ENCODE peak calls at places on chromosome 15, in six cellular contexts. One of them, this sample, is unnamed.

GRCh38 chr15:74540135-74540760 is 772 bp upstream of the ARID3B start:
- DNase-seq in H9: no peak
- DNase-seq in mesenchymal stem cell: peak; percentile 71
- DNase-seq in H1: no peak
- DNase-seq in IMR-90: peak; percentile 60
- DNase-seq in mesendoderm: peak; percentile 41
- DNase-seq in this sample: no peak

GRCh38 chr15:71715914-71716313 is 94.4 kb upstream of the NR2E3 start:
- DNase-seq in H9: no peak
- DNase-seq in mesenchymal stem cell: no peak
- DNase-seq in H1: no peak
- DNase-seq in IMR-90: no peak
- DNase-seq in mesendoderm: no peak
- DNase-seq in this sample: no peak

GRCh38 chr15:55246567-55246966 is 43.0 kb downstream of the RAB27A start:
- DNase-seq in H9: no peak
- DNase-seq in mesenchymal stem cell: no peak
- DNase-seq in H1: no peak
- DNase-seq in IMR-90: no peak
- DNase-seq in mesendoderm: no peak
- DNase-seq in this sample: no peak

GRCh38 chr15:69757186-69757585 is 304.6 kb downstream of the RPLP1 start:
- DNase-seq in H9: no peak
- DNase-seq in mesenchymal stem cell: no peak
- DNase-seq in H1: no peak
- DNase-seq in IMR-90: peak; percentile 21
- DNase-seq in mesendoderm: no peak
- DNase-seq in this sample: no peak

GRCh38 chr15:31279221-31280036 is 47.2 kb upstream of the KLF13 start:
- DNase-seq in H9: no peak
- DNase-seq in mesenchymal stem cell: no peak
- DNase-seq in H1: peak; percentile 38
- DNase-seq in IMR-90: no peak
- DNase-seq in mesendoderm: no peak
- DNase-seq in this sample: no peak

GRCh38 chr15:95626501-95627361 is 703.8 kb upstream of the NR2F2 start:
- DNase-seq in H9: peak; percentile 29
- DNase-seq in mesenchymal stem cell: no peak
- DNase-seq in H1: no peak
- DNase-seq in IMR-90: peak; percentile 20
- DNase-seq in mesendoderm: peak; percentile 39
- DNase-seq in this sample: peak; percentile 40

GRCh38 chr15:88744548-88745020 is 58.7 kb upstream of the ACAN start:
- DNase-seq in H9: no peak
- DNase-seq in mesenchymal stem cell: peak; percentile 6
- DNase-seq in H1: no peak
- DNase-seq in IMR-90: no peak
- DNase-seq in mesendoderm: peak; percentile 61
- DNase-seq in this sample: peak; percentile 27

GRCh38 chr15:84921121-84921520 is 36.7 kb downstream of the SLC28A1 start:
- DNase-seq in H9: no peak
- DNase-seq in mesenchymal stem cell: no peak
- DNase-seq in H1: no peak
- DNase-seq in IMR-90: peak; percentile 9
- DNase-seq in mesendoderm: no peak
- DNase-seq in this sample: no peak

GRCh38 chr15:43246261-43246764 is 20.4 kb downstream of the TGM5 start:
- DNase-seq in H9: no peak
- DNase-seq in mesenchymal stem cell: no peak
- DNase-seq in H1: no peak
- DNase-seq in IMR-90: no peak
- DNase-seq in mesendoderm: no peak
- DNase-seq in this sample: no peak

GRCh38 chr15:65766422-65767263 is 25.4 kb downstream of the DENND4A start:
- DNase-seq in H9: no peak
- DNase-seq in mesenchymal stem cell: peak; percentile 81
- DNase-seq in H1: no peak
- DNase-seq in IMR-90: peak; percentile 80
- DNase-seq in mesendoderm: no peak
- DNase-seq in this sample: no peak

GRCh38 chr15:29364429-29365078 is 94.9 kb upstream of the NSMCE3 start:
- DNase-seq in H9: peak; percentile 44
- DNase-seq in mesenchymal stem cell: peak; percentile 33
- DNase-seq in H1: no peak
- DNase-seq in IMR-90: peak; percentile 86
- DNase-seq in mesendoderm: peak; percentile 30
- DNase-seq in this sample: no peak

GRCh38 chr15:77631790-77632551 is 741 bp downstream of the LINGO1 start:
- DNase-seq in H9: peak; percentile 68
- DNase-seq in mesenchymal stem cell: no peak
- DNase-seq in H1: peak; percentile 77
- DNase-seq in IMR-90: no peak
- DNase-seq in mesendoderm: peak; percentile 62
- DNase-seq in this sample: no peak

GRCh38 chr15:98671060-98672008 is 23.0 kb downstream of the IGF1R start:
- DNase-seq in H9: peak; percentile 66
- DNase-seq in mesenchymal stem cell: peak; percentile 81
- DNase-seq in H1: no peak
- DNase-seq in IMR-90: peak; percentile 69
- DNase-seq in mesendoderm: peak; percentile 96
- DNase-seq in this sample: no peak

GRCh38 chr15:91947370-91947769 is 93.9 kb downstream of the SLCO3A1 start:
- DNase-seq in H9: no peak
- DNase-seq in mesenchymal stem cell: no peak
- DNase-seq in H1: no peak
- DNase-seq in IMR-90: no peak
- DNase-seq in mesendoderm: peak; percentile 45
- DNase-seq in this sample: no peak

GRCh38 chr15:60328852-60329443 is 68.8 kb downstream of the ANXA2 start:
- DNase-seq in H9: no peak
- DNase-seq in mesenchymal stem cell: no peak
- DNase-seq in H1: no peak
- DNase-seq in IMR-90: peak; percentile 37
- DNase-seq in mesendoderm: no peak
- DNase-seq in this sample: no peak

GRCh38 chr15:64354683-64355558 is 1.1 kb downstream of the CSNK1G1 start:
- DNase-seq in H9: no peak
- DNase-seq in mesenchymal stem cell: no peak
- DNase-seq in H1: no peak
- DNase-seq in IMR-90: no peak
- DNase-seq in mesendoderm: peak; percentile 3
- DNase-seq in this sample: peak; percentile 8

GRCh38 chr15:85706779-85707518 is 87.8 kb downstream of the KLHL25 start:
- DNase-seq in H9: no peak
- DNase-seq in mesenchymal stem cell: peak; percentile 89
- DNase-seq in H1: no peak
- DNase-seq in IMR-90: peak; percentile 36
- DNase-seq in mesendoderm: peak; percentile 49
- DNase-seq in this sample: no peak

GRCh38 chr15:65512807-65513416 is 4.6 kb downstream of the DPP8 start:
- DNase-seq in H9: no peak
- DNase-seq in mesenchymal stem cell: no peak
- DNase-seq in H1: no peak
- DNase-seq in IMR-90: no peak
- DNase-seq in mesendoderm: no peak
- DNase-seq in this sample: no peak

GRCh38 chr15:75902129-75902557 is 1.5 kb upstream of the FBXO22 start:
- DNase-seq in H9: peak; percentile 90
- DNase-seq in mesenchymal stem cell: peak; percentile 87
- DNase-seq in H1: no peak
- DNase-seq in IMR-90: no peak
- DNase-seq in mesendoderm: peak; percentile 98
- DNase-seq in this sample: peak; percentile 11

GRCh38 chr15:87739866-87740265 is 516.7 kb downstream of the NTRK3 start:
- DNase-seq in H9: no peak
- DNase-seq in mesenchymal stem cell: no peak
- DNase-seq in H1: no peak
- DNase-seq in IMR-90: peak; percentile 27
- DNase-seq in mesendoderm: no peak
- DNase-seq in this sample: no peak

GRCh38 chr15:48096355-48096786 is 24.4 kb upstream of the SLC24A5 start:
- DNase-seq in H9: no peak
- DNase-seq in mesenchymal stem cell: no peak
- DNase-seq in H1: no peak
- DNase-seq in IMR-90: no peak
- DNase-seq in mesendoderm: no peak
- DNase-seq in this sample: no peak

GRCh38 chr15:71171195-71171594 is 55.9 kb downstream of the THSD4 start:
- DNase-seq in H9: no peak
- DNase-seq in mesenchymal stem cell: no peak
- DNase-seq in H1: no peak
- DNase-seq in IMR-90: no peak
- DNase-seq in mesendoderm: no peak
- DNase-seq in this sample: no peak

GRCh38 chr15:81466741-81467140 is 92.7 kb upstream of the TMC3 start:
- DNase-seq in H9: no peak
- DNase-seq in mesenchymal stem cell: no peak
- DNase-seq in H1: no peak
- DNase-seq in IMR-90: no peak
- DNase-seq in mesendoderm: no peak
- DNase-seq in this sample: no peak
- H2BK15ac ChIP-seq in H9: no peak overlapping the region
- H2BK15ac ChIP-seq in mesenchymal stem cell: no peak overlapping the region
- H2BK15ac ChIP-seq in H1: no peak overlapping the region
- H2BK15ac ChIP-seq in IMR-90: no peak overlapping the region
- H2BK15ac ChIP-seq in mesendoderm: no peak overlapping the region
- H2BK15ac ChIP-seq in this sample: no peak overlapping the region

GRCh38 chr15:57565326-57565725 is 26.4 kb upstream of the MYZAP start:
- DNase-seq in H9: peak; percentile 50
- DNase-seq in mesenchymal stem cell: no peak
- DNase-seq in H1: peak; percentile 53
- DNase-seq in IMR-90: peak; percentile 7
- DNase-seq in mesendoderm: no peak
- DNase-seq in this sample: no peak

GRCh38 chr15:57559875-57560274 is 31.8 kb upstream of the MYZAP start:
- DNase-seq in H9: peak; percentile 77
- DNase-seq in mesenchymal stem cell: peak; percentile 40
- DNase-seq in H1: peak; percentile 96
- DNase-seq in IMR-90: no peak
- DNase-seq in mesendoderm: peak; percentile 71
- DNase-seq in this sample: peak; percentile 64

GRCh38 chr15:57560976-57561711 is 30.6 kb upstream of the MYZAP start:
- DNase-seq in H9: peak; percentile 69
- DNase-seq in mesenchymal stem cell: peak; percentile 76
- DNase-seq in H1: peak; percentile 73
- DNase-seq in IMR-90: peak; percentile 65
- DNase-seq in mesendoderm: peak; percentile 70
- DNase-seq in this sample: peak; percentile 66

GRCh38 chr15:57563416-57563815 is 28.3 kb upstream of the MYZAP start:
- DNase-seq in H9: no peak
- DNase-seq in mesenchymal stem cell: no peak
- DNase-seq in H1: no peak
- DNase-seq in IMR-90: no peak
- DNase-seq in mesendoderm: no peak
- DNase-seq in this sample: no peak

GRCh38 chr15:57562220-57562769 is 29.4 kb upstream of the MYZAP start:
- DNase-seq in H9: no peak
- DNase-seq in mesenchymal stem cell: no peak
- DNase-seq in H1: no peak
- DNase-seq in IMR-90: no peak
- DNase-seq in mesendoderm: no peak
- DNase-seq in this sample: no peak
- H2BK15ac ChIP-seq in H9: no peak overlapping the region
- H2BK15ac ChIP-seq in mesenchymal stem cell: no peak overlapping the region
- H2BK15ac ChIP-seq in H1: peak overlapping the region; percentile 33
- H2BK15ac ChIP-seq in IMR-90: no peak overlapping the region
- H2BK15ac ChIP-seq in mesendoderm: no peak overlapping the region
- H2BK15ac ChIP-seq in this sample: no peak overlapping the region

DNA sequence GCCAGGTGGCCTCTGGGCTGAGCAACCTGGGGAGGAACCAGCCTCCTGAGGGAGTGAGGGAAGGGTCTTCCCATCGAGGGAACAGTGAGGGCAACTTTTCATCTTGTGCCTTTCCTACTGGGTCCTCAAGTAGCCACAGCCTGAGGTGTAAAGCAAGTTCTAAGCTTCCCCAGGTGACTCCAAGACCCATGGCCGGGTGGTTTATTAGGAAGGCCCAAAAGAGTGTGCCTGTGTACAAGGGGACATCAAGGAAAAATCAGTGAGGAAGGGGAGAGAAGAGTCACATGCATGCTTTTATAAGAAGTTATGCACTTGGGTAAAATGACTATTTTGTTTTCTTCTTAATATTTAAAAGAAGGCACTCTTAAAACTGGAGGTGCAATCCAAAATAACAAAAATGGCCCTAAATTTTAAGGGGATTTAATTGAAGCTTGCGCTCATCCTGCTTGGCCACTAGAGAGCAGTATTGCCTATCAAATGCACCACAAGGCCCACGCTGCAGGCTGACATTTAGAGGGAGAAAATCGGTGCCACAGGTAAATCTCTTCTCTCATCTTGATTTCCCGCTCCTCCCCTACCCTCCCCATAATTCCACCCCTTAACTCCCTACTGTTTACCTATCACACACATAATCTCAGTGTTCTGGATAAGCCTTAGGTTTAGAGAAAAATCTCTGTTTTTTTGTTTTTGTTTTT is 6.7 kb downstream of the NANOGP8 start:
- DNase-seq in H9: peak; percentile 63
- DNase-seq in mesenchymal stem cell: peak; percentile 50
- DNase-seq in H1: no peak
- DNase-seq in IMR-90: peak; percentile 72
- DNase-seq in mesendoderm: peak; percentile 73
- DNase-seq in this sample: peak; percentile 33
- H2BK15ac ChIP-seq in H9: no peak overlapping the region
- H2BK15ac ChIP-seq in mesenchymal stem cell: peak overlapping the region; percentile 60
- H2BK15ac ChIP-seq in H1: peak overlapping the region; percentile 40
- H2BK15ac ChIP-seq in IMR-90: no peak overlapping the region
- H2BK15ac ChIP-seq in mesendoderm: no peak overlapping the region
- H2BK15ac ChIP-seq in this sample: no peak overlapping the region

DNA sequence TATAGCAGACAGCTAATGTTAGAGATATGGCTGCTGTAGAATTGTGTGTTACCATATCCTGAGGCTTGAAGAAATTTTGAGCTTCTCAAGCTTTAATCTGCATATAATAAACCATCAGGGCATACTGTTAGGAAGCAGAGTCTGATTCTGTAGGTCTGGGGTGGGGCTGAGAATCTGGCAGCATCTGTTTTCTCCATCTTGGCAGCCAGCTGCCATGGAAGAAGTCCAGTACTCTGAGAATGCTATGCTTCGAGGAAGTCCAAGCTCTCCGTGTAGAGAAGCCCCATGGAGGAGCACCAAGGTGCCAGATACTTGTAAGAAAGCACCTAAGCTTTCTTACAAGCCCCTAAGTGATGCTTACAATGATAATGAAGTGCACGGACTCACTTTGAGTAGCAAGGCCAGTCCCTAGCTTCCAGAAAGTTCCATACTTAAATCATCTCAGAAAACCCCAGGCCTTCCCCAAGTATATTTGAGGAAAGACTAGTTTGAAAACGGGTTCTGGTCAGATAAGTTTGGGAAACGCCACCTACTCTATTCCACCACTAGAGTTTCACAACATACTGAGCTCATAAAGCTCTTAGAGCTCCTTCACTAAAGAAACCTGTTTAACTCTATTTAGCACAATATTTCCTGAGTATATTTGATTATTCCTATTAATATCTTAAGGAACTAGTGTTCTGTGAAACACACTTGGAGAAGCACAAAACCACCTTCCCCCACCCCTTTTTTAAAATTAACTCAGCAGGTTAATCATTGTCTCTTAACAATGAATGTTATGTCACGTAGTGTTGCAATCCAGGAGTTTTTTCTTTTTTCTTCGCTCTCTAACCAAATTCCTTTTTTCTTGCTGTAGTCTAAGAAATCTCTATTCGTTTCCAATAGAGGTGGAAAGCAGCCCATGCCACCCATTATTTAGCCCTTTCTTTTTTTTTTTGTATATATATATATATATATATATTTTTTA is 59.9 kb upstream of the RASGRP1 start:
- DNase-seq in H9: no peak
- DNase-seq in mesenchymal stem cell: no peak
- DNase-seq in H1: no peak
- DNase-seq in IMR-90: no peak
- DNase-seq in mesendoderm: no peak
- DNase-seq in this sample: no peak
- H2BK15ac ChIP-seq in H9: no peak overlapping the region
- H2BK15ac ChIP-seq in mesenchymal stem cell: no peak overlapping the region
- H2BK15ac ChIP-seq in H1: no peak overlapping the region
- H2BK15ac ChIP-seq in IMR-90: no peak overlapping the region
- H2BK15ac ChIP-seq in mesendoderm: no peak overlapping the region
- H2BK15ac ChIP-seq in this sample: no peak overlapping the region

This sample was measured in neuronal stem cell.